ENCODE peak calls at places on chromosome 21, in eight cellular contexts. P is IMR-90; R is HAP-1; K is GM20000; J is lower leg skin; L is NCI-H1694; V is GM12878; M is activated T-helper 1 cell treated with anti-CD3 and anti-CD28 coated beads, Interleukin-2, amount 50 U/mL, for 16 hours. D is an unnamed sample.

GRCh38 chr21:45110873-45111624 is 36.7 kb downstream of the ADARB1 start:
- DNase-seq in P (no peak), R (no peak), K (no peak), J (no peak), L (no peak), V (no peak), M (no peak), D (no peak)

GRCh38 chr21:43034826-43035225 is 40.8 kb downstream of the CBS start:
- DNase-seq in P (no peak), R (no peak), K (no peak), J (no peak), L (no peak), V (no peak), M (no peak), D (no peak)

GRCh38 chr21:27480841-27481261 is 514.0 kb upstream of the ADAMTS5 start:
- DNase-seq in P (peak), R (no peak), K (no peak), J (no peak), L (no peak), V (no peak), M (no peak), D (no peak)

GRCh38 chr21:14403681-14404318 is 20.9 kb upstream of the HSPA13 start:
- DNase-seq in P (peak), R (no peak), K (peak), J (no peak), L (peak), V (peak), M (no peak), D (peak)

GRCh38 chr21:32257952-32258785 is 20.7 kb downstream of the MIS18A start:
- DNase-seq in P (peak), R (peak), K (peak), J (peak), L (peak), V (no peak), M (no peak), D (peak)

GRCh38 chr21:39317134-39318090 is 4.0 kb upstream of the BRWD1 start:
- DNase-seq in P (no peak), R (no peak), K (no peak), J (no peak), L (no peak), V (no peak), M (no peak), D (no peak)

GRCh38 chr21:16193758-16194606 is 464.2 kb downstream of the USP25 start:
- DNase-seq in P (peak), R (peak), K (peak), J (peak), L (no peak), V (no peak), M (no peak), D (peak)

GRCh38 chr21:33373451-33373850 is 29.8 kb upstream of the IFNGR2 start:
- DNase-seq in P (no peak), R (no peak), K (no peak), J (no peak), L (no peak), V (no peak), M (no peak), D (no peak)

GRCh38 chr21:42193131-42193671 is 25.7 kb upstream of the ABCG1 start:
- DNase-seq in P (no peak), R (no peak), K (no peak), J (no peak), L (no peak), V (no peak), M (peak), D (no peak)

GRCh38 chr21:34647552-34647951 is 21.2 kb upstream of the CLIC6 start:
- DNase-seq in P (peak), R (no peak), K (no peak), J (no peak), L (no peak), V (no peak), M (no peak), D (no peak)

GRCh38 chr21:39452207-39452964 is 616 bp downstream of the SH3BGR start:
- DNase-seq in P (peak), R (no peak), K (no peak), J (no peak), L (no peak), V (no peak), M (no peak), D (no peak)

GRCh38 chr21:46214478-46215340 is 13.9 kb downstream of the LSS start:
- DNase-seq in P (no peak), R (no peak), K (no peak), J (no peak), L (no peak), V (no peak), M (no peak), D (no peak)

GRCh38 chr21:26148071-26148470 is 22.5 kb downstream of the APP start:
- DNase-seq in P (no peak), R (no peak), K (no peak), J (no peak), L (no peak), V (no peak), M (no peak), D (peak)

GRCh38 chr21:41761211-41762181 is 5.4 kb downstream of the RIPK4 start:
- DNase-seq in P (no peak), R (peak), K (no peak), J (no peak), L (no peak), V (no peak), M (no peak), D (peak)

GRCh38 chr21:45427331-45428271 is 22.6 kb downstream of the COL18A1 start:
- DNase-seq in P (peak), R (no peak), K (no peak), J (no peak), L (no peak), V (no peak), M (no peak), D (peak)

GRCh38 chr21:14901482-14901958 is 163.3 kb downstream of the NRIP1 start:
- DNase-seq in P (peak), R (no peak), K (peak), J (no peak), L (no peak), V (no peak), M (no peak), D (peak)

GRCh38 chr21:34589511-34590282 is 25.2 kb downstream of the RCAN1 start:
- DNase-seq in P (no peak), R (no peak), K (no peak), J (no peak), L (no peak), V (no peak), M (no peak), D (no peak)

GRCh38 chr21:43605320-43606244 is 53.7 kb downstream of the HSF2BP start:
- DNase-seq in P (no peak), R (no peak), K (no peak), J (no peak), L (no peak), V (no peak), M (no peak), D (no peak)

GRCh38 chr21:27129215-27129614 is 162.3 kb upstream of the ADAMTS5 start:
- DNase-seq in P (no peak), R (no peak), K (no peak), J (no peak), L (no peak), V (no peak), M (no peak), D (no peak)

GRCh38 chr21:44956356-44957046 is 16.7 kb downstream of the SLX9 start:
- DNase-seq in P (no peak), R (no peak), K (no peak), J (no peak), L (no peak), V (no peak), M (no peak), D (no peak)

GRCh38 chr21:41437754-41438153 is 11.7 kb downstream of the MX1 start:
- DNase-seq in P (no peak), R (no peak), K (no peak), J (no peak), L (no peak), V (no peak), M (no peak), D (no peak)

GRCh38 chr21:22827422-22827821 is 1829.2 kb downstream of the NCAM2 start:
- DNase-seq in P (no peak), R (no peak), K (no peak), J (no peak), L (no peak), V (no peak), M (no peak), D (no peak)

GRCh38 chr21:30839304-30839703 is 9.7 kb upstream of the KRTAP7-1 start:
- DNase-seq in P (no peak), R (peak), K (peak), J (no peak), L (peak), V (no peak), M (no peak), D (peak)

GRCh38 chr21:26106562-26106961 is 64.0 kb downstream of the APP start:
- DNase-seq in P (no peak), R (no peak), K (no peak), J (no peak), L (no peak), V (no peak), M (no peak), D (no peak)

GRCh38 chr21:38913120-38913975 is 107.6 kb downstream of the ETS2 start:
- DNase-seq in P (peak), R (peak), K (no peak), J (peak), L (no peak), V (no peak), M (no peak), D (no peak)

GRCh38 chr21:33403786-33404571 is 766 bp downstream of the IFNGR2 start:
- DNase-seq in P (peak), R (peak), K (peak), J (peak), L (no peak), V (no peak), M (no peak), D (peak)

GRCh38 chr21:37166733-37167132 is 93.7 kb downstream of the TTC3 start:
- DNase-seq in P (no peak), R (no peak), K (peak), J (no peak), L (no peak), V (no peak), M (no peak), D (peak)

GRCh38 chr21:42799948-42800347 is 79.4 kb downstream of the WDR4 start:
- DNase-seq in P (no peak), R (no peak), K (no peak), J (no peak), L (no peak), V (no peak), M (no peak), D (no peak)

GRCh38 chr21:37220433-37220980 is 46.6 kb downstream of the VPS26C start:
- DNase-seq in P (peak), R (peak), K (peak), J (no peak), L (peak), V (no peak), M (no peak), D (peak)

GRCh38 chr21:37675202-37675801 is 241.0 kb downstream of the KCNJ6 start:
- DNase-seq in P (peak), R (peak), K (peak), J (no peak), L (peak), V (no peak), M (peak), D (peak)

GRCh38 chr21:32298148-32298559 is 501 bp upstream of the MRAP start:
- DNase-seq in P (peak), R (no peak), K (no peak), J (peak), L (no peak), V (no peak), M (no peak), D (no peak)

GRCh38 chr21:29718081-29718815 is 221.5 kb downstream of the GRIK1 start:
- DNase-seq in P (peak), R (no peak), K (no peak), J (no peak), L (no peak), V (no peak), M (no peak), D (peak)

GRCh38 chr21:46126321-46127238 is 28.7 kb downstream of the COL6A2 start:
- DNase-seq in P (no peak), R (no peak), K (no peak), J (no peak), L (no peak), V (no peak), M (no peak), D (no peak)

GRCh38 chr21:36926989-36927695 is 39.3 kb downstream of the HLCS start:
- DNase-seq in P (peak), R (no peak), K (no peak), J (no peak), L (no peak), V (no peak), M (no peak), D (no peak)

GRCh38 chr21:31038376-31038775 is at the start of gene KRTAP19-8:
- DNase-seq in P (no peak), R (no peak), K (no peak), J (no peak), L (no peak), V (no peak), M (no peak), D (no peak)